ENCODE peak calls at places on chromosomes 13 and 19, in eight cellular contexts. N, J, F, H, Z, E, I and C are unnamed samples.

GRCh38 chr19:30381366-30381765 is 9.2 kb downstream of the ZNF536 start:
- DNase-seq in N (no peak), J (no peak), F (peak; percentile 23), H (no peak), Z (no peak), E (no peak), I (no peak), C (no peak)

GRCh38 chr13:33206425-33206824 is 79.1 kb downstream of the STARD13 start:
- DNase-seq in N (no peak), J (no peak), F (no peak), H (no peak), Z (no peak), E (peak; percentile 30), I (no peak), C (no peak)

GRCh38 chr19:11142528-11143171 is 12.9 kb downstream of the SPC24 start:
- DNase-seq in N (peak; percentile 96), J (peak; percentile 94), F (peak; percentile 96), H (peak; percentile 90), Z (peak; percentile 79), E (peak; percentile 99), I (no peak), C (no peak)

GRCh38 chr13:29105779-29106178 is 285.6 kb downstream of the MTUS2 start:
- DNase-seq in N (peak; percentile 3), J (peak; percentile 70), F (no peak), H (no peak), Z (no peak), E (no peak), I (no peak), C (no peak)

GRCh38 chr19:49860716-49861100 is 6.7 kb downstream of the PNKP start:
- DNase-seq in N (no peak), J (no peak), F (peak; percentile 64), H (no peak), Z (no peak), E (no peak), I (no peak), C (no peak)

GRCh38 chr19:48448563-48448962 is 2.8 kb downstream of the GRWD1 start:
- DNase-seq in N (no peak), J (no peak), F (no peak), H (no peak), Z (no peak), E (no peak), I (no peak), C (no peak)

GRCh38 chr13:40776232-40776631 is 5.2 kb upstream of the MRPS31 start:
- DNase-seq in N (no peak), J (no peak), F (no peak), H (no peak), Z (no peak), E (no peak), I (no peak), C (no peak)

GRCh38 chr13:50123862-50124535 is 108.8 kb downstream of the KCNRG start:
- DNase-seq in N (peak; percentile 86), J (peak; percentile 88), F (peak; percentile 98), H (peak; percentile 97), Z (peak; percentile 84), E (peak; percentile 84), I (peak; percentile 74), C (no peak)

GRCh38 chr13:93882086-93882651 is 597.3 kb downstream of the DCT start:
- DNase-seq in N (no peak), J (no peak), F (no peak), H (no peak), Z (no peak), E (peak; percentile 9), I (no peak), C (no peak)

GRCh38 chr13:44934724-44935123 is 54.5 kb downstream of the NUFIP1 start:
- DNase-seq in N (no peak), J (no peak), F (no peak), H (no peak), Z (no peak), E (peak; percentile 62), I (no peak), C (no peak)

GRCh38 chr19:16293133-16294085 is 31.2 kb upstream of the KLF2 start:
- DNase-seq in N (peak; percentile 84), J (no peak), F (peak; percentile 79), H (no peak), Z (no peak), E (peak; percentile 90), I (no peak), C (no peak)

GRCh38 chr19:19652482-19653295 is 9.2 kb upstream of the GMIP start:
- DNase-seq in N (peak; percentile 4), J (no peak), F (no peak), H (peak; percentile 50), Z (no peak), E (peak; percentile 29), I (no peak), C (no peak)

GRCh38 chr19:7833225-7834156 is 3.5 kb downstream of the EVI5L start:
- DNase-seq in N (no peak), J (no peak), F (peak; percentile 75), H (peak; percentile 78), Z (peak; percentile 93), E (peak; percentile 90), I (no peak), C (no peak)

GRCh38 chr19:33186835-33187540 is 7.1 kb upstream of the LRP3 start:
- DNase-seq in N (no peak), J (peak; percentile 38), F (no peak), H (no peak), Z (no peak), E (no peak), I (no peak), C (no peak)

GRCh38 chr19:10464456-10464855 is 38.7 kb downstream of the KEAP1 start:
- DNase-seq in N (no peak), J (no peak), F (no peak), H (no peak), Z (no peak), E (no peak), I (no peak), C (no peak)

GRCh38 chr13:48194392-48194754 is 38.6 kb upstream of the ITM2B start:
- DNase-seq in N (no peak), J (no peak), F (no peak), H (no peak), Z (no peak), E (peak; percentile 30), I (no peak), C (no peak)

GRCh38 chr19:7905859-7906258 is 2.2 kb downstream of the MAP2K7 start:
- DNase-seq in N (no peak), J (no peak), F (peak; percentile 63), H (peak; percentile 69), Z (no peak), E (no peak), I (no peak), C (no peak)

GRCh38 chr19:18290250-18291018 is 9.0 kb upstream of the JUND start:
- DNase-seq in N (no peak), J (peak; percentile 54), F (peak; percentile 76), H (peak; percentile 51), Z (no peak), E (no peak), I (peak; percentile 72), C (no peak)

GRCh38 chr19:18291019-18291524 is 9.7 kb upstream of the JUND start:
- DNase-seq in N (no peak), J (no peak), F (no peak), H (no peak), Z (no peak), E (no peak), I (peak; percentile 13), C (no peak)

GRCh38 chr19:18287836-18288772 is 6.7 kb upstream of the JUND start:
- DNase-seq in N (peak; percentile 58), J (peak; percentile 92), F (no peak), H (peak; percentile 51), Z (no peak), E (no peak), I (no peak), C (no peak)

GRCh38 chr19:18291590-18292459 is 10.4 kb upstream of the JUND start:
- DNase-seq in N (peak; percentile 94), J (peak; percentile 92), F (peak; percentile 94), H (peak; percentile 88), Z (no peak), E (peak; percentile 35), I (peak; percentile 72), C (no peak)

GRCh38 chr19:18289471-18290066 is 8.1 kb upstream of the JUND start:
- DNase-seq in N (no peak), J (peak; percentile 35), F (no peak), H (no peak), Z (no peak), E (no peak), I (no peak), C (no peak)
- H3K27ac ChIP-seq in N (peak overlapping the region; percentile 96), J (no peak overlapping the region), F (peak overlapping the region; percentile 98), H (no peak overlapping the region), Z (peak overlapping the region; percentile 20), E (no peak overlapping the region), I (peak overlapping the region; percentile 99), C (no peak overlapping the region)

DNA sequence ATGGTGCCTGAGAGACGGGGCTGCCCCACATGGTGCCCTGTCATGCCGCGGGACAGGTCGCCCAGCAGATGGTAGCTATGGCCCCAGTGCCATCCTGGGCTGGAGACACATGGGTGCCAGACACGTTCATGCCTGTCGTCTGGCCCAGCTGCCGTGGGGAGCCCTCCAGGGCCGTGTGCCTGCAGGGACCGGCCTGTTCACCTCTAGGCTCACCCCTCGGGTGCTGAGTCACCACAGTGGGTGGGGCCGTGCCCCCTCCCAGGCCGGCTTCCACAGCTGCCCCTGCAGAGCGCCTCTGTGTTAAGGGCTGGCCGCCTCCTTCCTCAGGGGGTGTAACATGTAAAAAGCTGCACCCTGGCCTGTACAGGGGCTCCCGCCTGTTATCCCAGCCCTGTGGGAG is 36.1 kb downstream of the CSNK1G2 start:
- DNase-seq in N (no peak), J (no peak), F (no peak), H (no peak), Z (no peak), E (no peak), I (no peak), C (no peak)
- H3K4me3 ChIP-seq in N (no peak overlapping the region), J (no peak overlapping the region), F (no peak overlapping the region), H (no peak overlapping the region), Z (no peak overlapping the region), E (no peak overlapping the region), I (no peak overlapping the region), C (no peak overlapping the region)

DNA sequence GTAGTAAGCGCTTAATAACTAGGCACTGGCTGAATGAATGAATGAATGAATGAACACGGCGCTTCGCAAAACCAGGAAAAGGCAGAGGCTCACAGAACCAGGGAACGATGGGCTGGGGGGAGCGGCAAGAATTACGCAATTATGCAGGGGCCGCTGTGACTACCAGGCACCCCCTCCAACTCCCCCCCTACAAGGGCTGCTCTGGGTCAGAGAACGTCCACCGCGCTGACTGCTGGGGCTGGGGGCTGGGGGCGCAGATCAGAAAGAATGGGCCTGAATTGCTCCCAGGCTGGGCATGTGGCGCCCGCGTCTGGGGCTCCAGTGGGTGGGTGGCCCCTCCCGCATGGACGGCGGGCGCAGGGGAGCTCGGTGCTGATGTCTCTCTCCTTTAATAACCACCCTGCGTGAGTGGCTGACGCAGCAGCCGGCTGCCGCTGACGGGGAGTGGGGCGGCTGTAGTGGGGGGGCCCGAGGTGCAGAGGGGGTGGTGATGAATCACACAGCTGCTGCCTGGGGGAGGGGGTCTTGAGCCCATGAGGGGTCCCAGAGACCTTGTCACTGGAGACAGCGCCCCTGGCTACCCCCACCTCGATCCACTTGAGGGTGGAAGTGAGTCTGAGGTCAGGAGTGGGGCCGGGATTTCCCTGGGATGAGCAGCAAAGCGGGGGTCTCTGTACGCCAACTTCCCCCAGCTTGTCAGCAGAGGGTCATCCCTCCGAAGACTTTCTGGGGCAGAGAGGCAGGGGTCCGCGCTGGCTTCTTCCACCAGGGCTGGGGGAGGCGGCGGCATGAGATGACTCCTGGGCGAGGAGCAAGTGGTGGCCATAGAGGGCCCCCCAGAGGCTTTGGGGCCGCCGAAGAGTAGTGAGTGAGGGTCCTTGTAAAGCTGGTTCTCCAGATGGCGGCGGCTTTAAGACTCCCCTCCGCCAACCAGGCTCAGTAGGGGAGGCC is 1.4 kb upstream of the CIRBP start:
- DNase-seq in N (no peak), J (peak; percentile 70), F (peak; percentile 84), H (no peak), Z (no peak), E (no peak), I (no peak), C (no peak)
- H3K4me1 ChIP-seq in N (peaks cover 61% of the 10 kb centered on the region), J (peaks cover 21% of the 10 kb centered on the region), F (peaks cover 52% of the 10 kb centered on the region), H (peaks cover 39% of the 10 kb centered on the region), Z (peaks cover 87% of the 10 kb centered on the region), E (peaks cover 64% of the 10 kb centered on the region), I (peaks cover 65% of the 10 kb centered on the region), C (peaks cover 16% of the 10 kb centered on the region)

GRCh38 chr19:47156861-47157454 is 26.3 kb downstream of the SAE1 start:
- DNase-seq in N (no peak), J (no peak), F (no peak), H (no peak), Z (no peak), E (no peak), I (no peak), C (no peak)
- H3K27ac ChIP-seq in N (peak overlapping the region; percentile 81), J (peak overlapping the region; percentile 92), F (peak overlapping the region; percentile 85), H (no peak overlapping the region), Z (peak overlapping the region; percentile 44), E (no peak overlapping the region), I (peak overlapping the region; percentile 78), C (no peak overlapping the region)